ENCODE peak calls at places on chromosomes 4 and X, in nine cellular contexts. G, F, V, O, Y, J, Z, A and U are unnamed samples.

GRCh38 chr4:22456291-22456690 is 59.6 kb downstream of the ADGRA3 start:
- DNase-seq in G (no peak), F (no peak), V (no peak), O (no peak), Y (no peak), J (no peak), Z (no peak), A (no peak), U (no peak)

GRCh38 chr4:37922323-37922722 is 31.4 kb downstream of the TBC1D1 start:
- DNase-seq in G (no peak), F (peak; percentile 82), V (no peak), O (no peak), Y (no peak), J (no peak), Z (no peak), A (no peak), U (peak; percentile 55)

GRCh38 chrX:22063284-22063683 is 31.2 kb downstream of the PHEX start:
- DNase-seq in G (no peak), F (no peak), V (peak; percentile 5), O (no peak), Y (no peak), J (no peak), Z (no peak), A (no peak), U (no peak)

GRCh38 chr4:1415681-1415981 is 9.4 kb upstream of the NKX1-1 start:
- DNase-seq in G (no peak), F (no peak), V (no peak), O (no peak), Y (no peak), J (peak; percentile 52), Z (no peak), A (no peak), U (no peak)

GRCh38 chrX:78092296-78092695 is 11.8 kb upstream of the PGK1 start:
- DNase-seq in G (no peak), F (peak; percentile 61), V (peak; percentile 59), O (peak; percentile 52), Y (no peak), J (no peak), Z (no peak), A (no peak), U (peak; percentile 72)

GRCh38 chrX:1581132-1581531 is 10.3 kb upstream of the AKAP17A start:
- DNase-seq in G (no peak), F (peak; percentile 43), V (no peak), O (peak; percentile 23), Y (no peak), J (no peak), Z (no peak), A (no peak), U (peak; percentile 66)

GRCh38 chr4:182318256-182318655 is 75.1 kb downstream of the TENM3 start:
- DNase-seq in G (no peak), F (peak; percentile 54), V (no peak), O (no peak), Y (no peak), J (no peak), Z (no peak), A (no peak), U (peak; percentile 28)

GRCh38 chrX:103397707-103398106 is 21.4 kb downstream of the BEX3 start:
- DNase-seq in G (no peak), F (no peak), V (no peak), O (no peak), Y (no peak), J (no peak), Z (no peak), A (no peak), U (no peak)

GRCh38 chr4:77251751-77252150 is 94.7 kb downstream of the CCNG2 start:
- DNase-seq in G (no peak), F (no peak), V (no peak), O (no peak), Y (no peak), J (no peak), Z (no peak), A (no peak), U (no peak)

GRCh38 chrX:15319075-15319474 is 3.6 kb upstream of the ASB11 start:
- DNase-seq in G (no peak), F (no peak), V (no peak), O (no peak), Y (no peak), J (no peak), Z (no peak), A (no peak), U (no peak)

GRCh38 chr4:91028223-91028622 is 901.0 kb downstream of the CCSER1 start:
- DNase-seq in G (no peak), F (no peak), V (no peak), O (no peak), Y (no peak), J (no peak), Z (no peak), A (no peak), U (no peak)

GRCh38 chr4:91035276-91035675 is 908.1 kb downstream of the CCSER1 start:
- DNase-seq in G (no peak), F (no peak), V (no peak), O (no peak), Y (no peak), J (no peak), Z (no peak), A (no peak), U (no peak)

GRCh38 chr4:91037951-91038350 is 910.8 kb downstream of the CCSER1 start:
- DNase-seq in G (no peak), F (no peak), V (no peak), O (no peak), Y (no peak), J (no peak), Z (no peak), A (no peak), U (no peak)

GRCh38 chr4:91031761-91032160 is 904.6 kb downstream of the CCSER1 start:
- DNase-seq in G (no peak), F (no peak), V (no peak), O (no peak), Y (no peak), J (no peak), Z (no peak), A (no peak), U (no peak)

DNA sequence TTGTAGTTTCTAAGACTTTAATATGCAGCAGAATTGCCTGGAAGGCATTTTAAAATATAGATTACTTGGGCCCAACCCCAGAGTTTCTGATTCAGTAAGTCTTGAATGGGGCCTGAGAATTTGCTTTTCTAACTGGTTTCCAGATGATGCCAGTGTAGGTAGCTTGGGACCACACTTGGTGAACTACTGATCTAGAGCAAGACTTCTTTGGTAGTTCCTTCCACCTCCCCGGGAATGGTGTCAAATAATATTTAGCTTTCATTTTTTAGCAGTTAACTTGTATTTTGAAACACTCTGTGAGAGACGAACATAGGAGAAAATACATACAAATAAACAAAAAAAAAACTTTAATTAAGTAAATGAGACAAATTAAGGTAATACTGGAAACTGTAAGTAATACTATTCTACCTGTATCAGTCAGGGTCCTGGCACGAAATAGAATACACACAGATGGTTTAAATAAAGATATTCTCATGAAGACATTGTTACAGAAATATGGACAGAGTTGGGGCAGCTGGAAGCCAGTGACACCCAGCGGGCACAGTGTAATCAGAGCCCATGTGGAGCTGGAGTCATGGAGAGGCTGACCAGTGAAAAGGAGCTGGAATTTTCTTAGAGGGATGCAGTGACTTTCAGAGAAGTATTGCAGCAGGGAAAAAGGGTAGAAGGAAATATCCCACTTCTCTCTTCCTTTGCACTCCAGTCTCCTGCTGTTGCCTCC is 905.7 kb downstream of the CCSER1 start:
- DNase-seq in G (no peak), F (no peak), V (no peak), O (no peak), Y (no peak), J (no peak), Z (no peak), A (no peak), U (peak; percentile 7)
- TF ChIP-seq CTCF in G (no peak), F (no peak), V (no peak), O (no peak), Y (no peak), J (no peak), Z (no peak), A (no peak), U (peak; percentile 32)

DNA sequence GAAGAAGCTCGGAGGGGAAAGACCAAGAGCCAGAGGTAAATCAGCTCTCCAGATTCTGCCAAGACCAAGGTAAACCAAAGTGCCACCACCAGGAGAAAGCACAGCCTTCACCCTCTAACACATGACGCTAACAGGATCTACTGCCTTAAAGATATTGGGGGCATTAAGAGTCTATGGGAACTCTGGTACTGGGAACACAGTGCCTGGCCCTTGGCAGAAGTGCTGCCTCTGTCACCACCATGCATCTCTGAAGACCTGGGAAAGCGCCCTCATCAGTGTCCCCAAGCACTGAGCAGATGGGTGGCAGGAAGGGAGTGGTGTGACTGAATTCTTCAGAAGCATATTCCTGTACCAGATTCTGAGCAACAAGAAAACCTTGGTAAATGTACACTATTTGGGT is 1.3 kb downstream of the QDPR start:
- DNase-seq in G (no peak), F (no peak), V (no peak), O (no peak), Y (no peak), J (no peak), Z (no peak), A (no peak), U (no peak)
- H3K4me3 ChIP-seq in G (peak overlapping the region; percentile 94), F (peak overlapping the region; percentile 66), V (no peak overlapping the region), O (peak overlapping the region; percentile 43), Y (no peak overlapping the region), J (no peak overlapping the region), Z (no peak overlapping the region), A (peak overlapping the region; percentile 82), U (no peak overlapping the region)

DNA sequence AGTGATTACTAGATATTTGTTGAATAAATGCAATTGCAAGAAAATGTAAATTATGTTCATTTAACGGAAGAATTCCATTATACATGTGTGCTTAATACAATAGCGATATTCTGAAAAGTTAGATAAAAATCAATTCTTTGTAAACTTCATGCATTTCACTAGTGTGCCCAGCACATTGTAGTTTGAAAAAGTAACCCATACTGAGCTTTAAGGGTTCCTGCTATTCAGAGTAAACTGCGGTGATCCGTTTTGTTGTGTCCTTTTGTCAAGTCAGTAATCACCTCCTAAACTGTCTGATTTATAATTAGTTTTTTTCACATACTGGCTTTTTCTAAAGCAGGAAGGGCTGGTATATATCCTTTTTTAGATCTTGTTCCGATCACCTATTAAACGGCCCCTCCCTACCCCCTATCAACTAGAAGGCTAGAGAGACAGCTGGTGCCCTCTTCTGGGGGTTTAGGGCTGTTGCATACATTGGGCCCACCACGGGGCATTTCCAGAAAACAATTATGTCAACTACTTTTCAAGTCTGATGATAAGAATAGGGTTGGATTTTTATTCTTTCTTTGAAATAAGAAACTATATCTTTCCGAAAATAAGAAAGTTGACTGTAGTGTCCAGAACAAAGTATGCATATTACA is 7.0 kb upstream of the BMP15 start:
- DNase-seq in G (no peak), F (peak; percentile 38), V (peak; percentile 66), O (peak; percentile 54), Y (no peak), J (no peak), Z (no peak), A (no peak), U (peak; percentile 62)
- TF ChIP-seq CTCF in G (peak; percentile 31), F (peak; percentile 66), V (peak; percentile 67), O (peak; percentile 68), Y (peak; percentile 48), J (no peak), Z (peak; percentile 61), A (no peak), U (peak; percentile 85)

GRCh38 chrX:112865464-112866025 is 24.9 kb upstream of the AMOT start:
- DNase-seq in G (no peak), F (no peak), V (no peak), O (no peak), Y (no peak), J (no peak), Z (no peak), A (no peak), U (no peak)
- H3K4me3 ChIP-seq in G (no peak overlapping the region), F (no peak overlapping the region), V (no peak overlapping the region), O (no peak overlapping the region), Y (no peak overlapping the region), J (no peak overlapping the region), Z (no peak overlapping the region), A (no peak overlapping the region), U (no peak overlapping the region)